ENCODE peak calls at places on chromosomes 4 and X, in five cellular contexts. N is CD8-positive, alpha-beta T cell; Y is breast epithelium; U is heart right ventricle; M is BE2C. S is an unnamed sample.

GRCh38 chrX:1442016-1442665 is 10.6 kb downstream of the ASMTL start:
- DNase-seq in Y (no peak), U (no peak), N (no peak), M (no peak), S (no peak)

GRCh38 chr4:112842513-112842912 is 205.6 kb downstream of the LARP7 start:
- DNase-seq in Y (no peak), M (no peak), N (no peak), U (no peak), S (no peak)

GRCh38 chr4:6071959-6072720 is 53.9 kb upstream of the C4orf50 start:
- DNase-seq in Y (no peak), U (peak; percentile 38), M (peak; percentile 39), N (no peak), S (no peak)

GRCh38 chr4:156505341-156505955 is 466.2 kb downstream of the PDGFC start:
- DNase-seq in M (no peak), U (no peak), Y (no peak), N (no peak), S (no peak)

GRCh38 chr4:155762351-155762750 is 3.5 kb downstream of the GUCY1B1 start:
- DNase-seq in N (no peak), Y (no peak), M (no peak), U (no peak), S (no peak)

GRCh38 chr4:147078875-147079658 is 133.4 kb upstream of the TTC29 start:
- DNase-seq in Y (no peak), U (peak; percentile 22), M (peak; percentile 91), N (no peak), S (no peak)

GRCh38 chr4:76764251-76764650 is 133.7 kb downstream of the SOWAHB start:
- DNase-seq in N (no peak), Y (no peak), U (no peak), M (no peak), S (no peak)

GRCh38 chr4:22988526-22988925 is 295.8 kb downstream of the GBA3 start:
- DNase-seq in M (no peak), N (no peak), Y (no peak), U (no peak), S (no peak)

GRCh38 chr4:158760866-158761265 is 8.0 kb upstream of the FNIP2 start:
- DNase-seq in Y (no peak), U (no peak), M (no peak), N (no peak), S (no peak)

GRCh38 chr4:119068529-119068962 is 67.1 kb upstream of the MYOZ2 start:
- DNase-seq in Y (peak; percentile 29), N (no peak), M (no peak), U (no peak), S (no peak)

GRCh38 chr4:173584506-173584905 is 54.5 kb upstream of the HAND2 start:
- DNase-seq in Y (no peak), M (no peak), U (no peak), N (no peak), S (no peak)

GRCh38 chr4:162650166-162650565 is 486.4 kb upstream of the FSTL5 start:
- DNase-seq in N (no peak), U (no peak), Y (no peak), M (no peak), S (no peak)

GRCh38 chrX:132480581-132481203 is 8.1 kb downstream of the MBNL3 start:
- DNase-seq in M (no peak), Y (no peak), U (no peak), N (peak; percentile 43), S (no peak)

GRCh38 chr4:69523385-69524132 is 27.9 kb upstream of the UGT2B4 start:
- DNase-seq in N (no peak), M (no peak), Y (no peak), U (no peak), S (no peak)

GRCh38 chrX:100411802-100412333 is 1.8 kb upstream of the PCDH19 start:
- DNase-seq in M (no peak), Y (no peak), N (no peak), U (no peak), S (no peak)

GRCh38 chr4:17758459-17758858 is 23.0 kb downstream of the FAM184B start:
- DNase-seq in M (no peak), Y (no peak), N (no peak), U (no peak), S (no peak)

GRCh38 chr4:25770844-25771243 is 91.9 kb downstream of the SEL1L3 start:
- DNase-seq in Y (no peak), U (no peak), N (no peak), M (no peak), S (no peak)

GRCh38 chr4:113760852-113761681 is 471 bp downstream of the CAMK2D start:
- DNase-seq in U (peak; percentile 86), M (peak; percentile 73), Y (peak; percentile 66), N (peak; percentile 50), S (no peak)

GRCh38 chrX:17656035-17656418 is 81.3 kb upstream of the SCML1 start:
- DNase-seq in U (no peak), Y (no peak), N (no peak), M (no peak), S (no peak)

GRCh38 chrX:40734956-40735317 is 405 bp downstream of the MED14 start:
- DNase-seq in Y (no peak), N (peak; percentile 30), U (no peak), M (no peak), S (no peak)

GRCh38 chrX:16892504-16893362 is 22.6 kb upstream of the RBBP7 start:
- DNase-seq in M (peak; percentile 67), Y (peak; percentile 42), U (peak; percentile 18), N (peak; percentile 53), S (no peak)

GRCh38 chrX:44570524-44570923 is 27.9 kb upstream of the FUNDC1 start:
- DNase-seq in N (no peak), Y (no peak), U (no peak), M (no peak), S (no peak)

GRCh38 chr4:186134254-186134653 is 29.8 kb downstream of the FAM149A start:
- DNase-seq in U (no peak), Y (no peak), N (no peak), M (no peak), S (no peak)

GRCh38 chrX:124573458-124573857 is 227.1 kb downstream of the SH2D1A start:
- DNase-seq in U (no peak), M (no peak), Y (no peak), N (no peak), S (no peak)

GRCh38 chr4:108560624-108561023 is 59.8 kb upstream of the RPL34 start:
- DNase-seq in Y (no peak), U (no peak), N (no peak), M (no peak), S (no peak)

GRCh38 chrX:48474127-48474526 is 1.9 kb upstream of the FTSJ1 start:
- DNase-seq in M (peak; percentile 27), Y (no peak), N (no peak), U (no peak), S (no peak)

GRCh38 chrX:39318497-39319343 is 517.5 kb downstream of the MID1IP1 start:
- DNase-seq in Y (no peak), N (no peak), U (no peak), M (no peak), S (no peak)

GRCh38 chr4:13966241-13967195 is 339.0 kb upstream of the BOD1L1 start:
- DNase-seq in Y (no peak), N (no peak), M (no peak), U (no peak), S (peak; percentile 45)

GRCh38 chrX:44544036-44544435 is 1.4 kb upstream of the FUNDC1 start:
- DNase-seq in Y (no peak), U (no peak), N (no peak), M (no peak), S (no peak)

GRCh38 chr4:98688416-98689290 is 30.2 kb upstream of the TSPAN5 start:
- DNase-seq in M (no peak), U (no peak), N (no peak), Y (no peak), S (no peak)

GRCh38 chr4:175542787-175543186 is 269.3 kb downstream of the GPM6A start:
- DNase-seq in Y (no peak), U (no peak), N (no peak), M (no peak), S (no peak)

GRCh38 chr4:52837716-52838558 is 24.2 kb upstream of the RASL11B start:
- DNase-seq in M (no peak), Y (peak; percentile 76), N (no peak), U (no peak), S (peak; percentile 79)

GRCh38 chr4:163609046-163609445 is 114.6 kb downstream of the TMA16 start:
- DNase-seq in N (no peak), Y (no peak), M (no peak), U (no peak), S (no peak)

GRCh38 chrX:40267334-40268118 is 169.8 kb upstream of the BCOR start:
- DNase-seq in N (no peak), M (no peak), U (no peak), Y (no peak), S (no peak)

GRCh38 chrX:73863852-73864251 is 300.9 kb downstream of the CHIC1 start:
- DNase-seq in Y (no peak), M (no peak), N (no peak), U (no peak), S (no peak)

GRCh38 chrX:10146350-10146749 is 10.4 kb upstream of the CLCN4 start:
- DNase-seq in M (no peak), N (no peak), U (no peak), Y (no peak), S (no peak)

GRCh38 chr4:188107931-188108843 is 1.2 kb downstream of the TRIML2 start:
- DNase-seq in N (no peak), M (no peak), Y (no peak), U (no peak), S (no peak)

GRCh38 chrX:10098235-10098819 is 58.4 kb upstream of the CLCN4 start:
- DNase-seq in M (no peak), N (peak; percentile 55), U (no peak), Y (no peak), S (no peak)

DNA sequence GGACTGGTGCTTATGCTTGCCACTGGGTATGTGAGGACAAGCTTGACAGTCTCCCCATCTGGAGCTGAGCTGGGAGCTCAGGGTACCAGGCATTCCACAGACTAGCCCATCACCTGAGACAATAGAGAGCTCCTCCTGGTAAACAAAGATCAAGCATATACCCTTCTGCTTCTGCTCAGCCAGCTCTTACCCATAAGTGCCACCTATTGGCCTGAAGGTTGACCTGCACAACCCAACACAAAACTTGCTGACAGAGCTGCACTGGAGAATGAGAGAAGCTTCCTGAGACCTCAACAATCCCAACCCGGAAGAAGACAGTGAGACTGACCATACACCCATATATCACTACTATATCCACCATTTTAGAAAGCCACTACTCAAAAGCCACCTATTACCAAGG is 1049.2 kb upstream of the INTU start:
- DNase-seq in M (peak; percentile 58), U (no peak), N (no peak), Y (no peak), S (no peak)
- TF ChIP-seq CTCF in M (peak; percentile 80), U (no peak), N (no peak), Y (no peak), S (peak; percentile 40)

GRCh38 chr4:1213336-1213995 is 35.5 kb downstream of the CTBP1 start:
- DNase-seq in N (no peak), M (no peak), U (peak; percentile 13), Y (no peak), S (no peak)
- H3K36me3 ChIP-seq in N (peaks cover 33% of the 10 kb centered on the region), M (peaks cover 55% of the 10 kb centered on the region), U (peaks cover 8% of the 10 kb centered on the region), Y (no peaks in the 10 kb centered on the region), S (peaks cover 2% of the 10 kb centered on the region)

GRCh38 chr4:78569291-78569821 is 17.8 kb downstream of the ANXA3 start:
- DNase-seq in U (no peak), M (no peak), Y (no peak), N (no peak), S (peak; percentile 67)
- H3K4me3 ChIP-seq in U (no peak overlapping the region), M (no peak overlapping the region), Y (no peak overlapping the region), N (no peak overlapping the region), S (no peak overlapping the region)

GRCh38 chr4:132332932-132333722 is 816.0 kb upstream of the PCDH10 start:
- DNase-seq in N (no peak), Y (no peak), M (no peak), U (no peak), S (no peak)
- TF ChIP-seq CTCF in N (no peak), Y (no peak), M (peak; percentile 65), U (no peak), S (peak; percentile 31)